ENCODE peak calls at places on chromosomes 4 and X, in nine cellular contexts. G is SK-N-SH, Z is AG09309, E is GM12865, X is upper lobe of left lung, T is body of pancreas, U is cardiac fibroblast, P is progenitor cell of endocrine pancreas, V is cardiac muscle cell. O is an unnamed sample.

GRCh38 chrX:3393581-3394111 is 47.2 kb upstream of the MXRA5 start:
- DNase-seq in Z (peak), U (no peak), V (peak), P (no peak), X (no peak), E (no peak), T (no peak), G (no peak), O (no peak)

GRCh38 chrX:129659861-129660260 is 5.1 kb upstream of the APLN start:
- DNase-seq in V (no peak), E (no peak), G (no peak), U (no peak), T (no peak), P (no peak), X (no peak), Z (no peak), O (no peak)

GRCh38 chrX:50920132-50920531 is 9.6 kb downstream of the BMP15 start:
- DNase-seq in U (peak), Z (no peak), X (no peak), T (no peak), P (no peak), V (peak), E (no peak), G (no peak), O (no peak)

GRCh38 chrX:12896935-12897334 is 9.5 kb upstream of the TLR8 start:
- DNase-seq in E (no peak), U (no peak), X (no peak), P (no peak), G (no peak), Z (no peak), V (no peak), T (no peak), O (no peak)

GRCh38 chr4:6527683-6528595 is 47.0 kb upstream of the MAN2B2 start:
- DNase-seq in V (no peak), G (no peak), E (no peak), P (no peak), X (no peak), Z (no peak), T (no peak), U (no peak), O (no peak)

GRCh38 chrX:74923942-74924448 is 1.3 kb downstream of the NEXMIF start:
- DNase-seq in E (peak), X (no peak), G (peak), V (peak), Z (no peak), U (no peak), P (no peak), T (peak), O (no peak)

GRCh38 chrX:13463608-13464007 is 105.8 kb upstream of the EGFL6 start:
- DNase-seq in V (peak), T (peak), G (no peak), U (peak), Z (peak), E (no peak), P (no peak), X (peak), O (no peak)

GRCh38 chrX:74519870-74520269 is 94.6 kb downstream of the RLIM start:
- DNase-seq in T (no peak), X (no peak), Z (no peak), V (no peak), P (no peak), G (no peak), E (no peak), U (no peak), O (no peak)

GRCh38 chr4:72767903-72768817 is 199.1 kb upstream of the ADAMTS3 start:
- DNase-seq in G (peak), T (no peak), Z (peak), X (no peak), E (no peak), P (no peak), U (peak), V (peak), O (no peak)

GRCh38 chrX:139077303-139078131 is 366.0 kb upstream of the FGF13 start:
- DNase-seq in X (no peak), P (no peak), G (no peak), U (peak), V (no peak), E (no peak), T (no peak), Z (peak), O (no peak)

GRCh38 chrX:119251381-119251780 is 15.3 kb downstream of the PGRMC1 start:
- DNase-seq in X (no peak), G (no peak), E (no peak), Z (no peak), V (no peak), P (no peak), U (no peak), T (no peak), O (no peak)

GRCh38 chrX:39736219-39737211 is 361.2 kb downstream of the BCOR start:
- DNase-seq in X (peak), U (peak), P (no peak), T (peak), E (peak), G (peak), V (peak), Z (peak), O (no peak)

GRCh38 chrX:84729809-84730208 is 227.6 kb upstream of the HDX start:
- DNase-seq in U (peak), E (peak), V (peak), T (peak), Z (peak), X (no peak), G (peak), P (no peak), O (no peak)

GRCh38 chr4:7425591-7426468 is 8.9 kb downstream of the PSAPL1 start:
- DNase-seq in G (peak), T (no peak), V (no peak), U (no peak), E (no peak), X (peak), Z (no peak), P (no peak), O (peak)

GRCh38 chr4:56979674-56980073 is 978 bp downstream of the POLR2B start:
- DNase-seq in T (peak), G (no peak), U (peak), V (peak), X (peak), P (no peak), E (peak), Z (no peak), O (peak)

GRCh38 chr4:15920723-15921591 is 17.6 kb downstream of the FGFBP1 start:
- DNase-seq in P (no peak), X (peak), G (no peak), V (peak), T (peak), Z (peak), E (no peak), U (peak), O (no peak)

GRCh38 chr4:94181815-94182214 is 25.9 kb upstream of the SMARCAD1 start:
- DNase-seq in G (no peak), Z (no peak), P (no peak), E (no peak), T (no peak), V (no peak), X (no peak), U (no peak), O (no peak)

DNA sequence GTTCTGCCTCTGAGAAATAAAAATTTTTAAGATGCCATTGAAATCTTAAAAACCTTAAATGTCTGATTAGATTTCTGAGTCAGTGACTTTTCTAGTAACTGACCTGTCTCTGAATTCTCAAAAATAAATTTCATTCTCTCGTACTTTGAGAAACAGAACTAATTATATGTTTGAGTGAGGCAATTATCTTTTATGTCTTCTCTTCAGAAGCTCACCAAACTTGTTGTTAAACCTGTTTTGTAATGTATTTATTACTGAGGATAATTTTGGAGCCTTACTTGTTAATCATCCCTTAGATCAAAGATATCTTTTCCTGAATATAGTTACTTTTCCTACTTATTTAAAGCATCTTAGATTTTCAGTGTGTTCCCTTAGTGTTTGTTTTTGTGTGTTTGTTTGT is 64.5 kb upstream of the MMAA start:
- DNase-seq in G (no peak), Z (no peak), T (no peak), V (no peak), E (no peak), X (no peak), U (no peak), P (no peak), O (no peak)
- TF ChIP-seq CTCF in G (no peak), Z (no peak), T (no peak), V (no peak), E (no peak), X (no peak), U (no peak), P (no peak), O (no peak)

GRCh38 chr4:60759518-60760245 is 440.4 kb upstream of the ADGRL3 start:
- DNase-seq in E (no peak), T (no peak), Z (no peak), P (no peak), V (no peak), G (no peak), X (no peak), U (no peak), O (no peak)
- TF ChIP-seq CTCF in E (no peak), T (no peak), Z (no peak), P (peak), V (peak), G (peak), X (no peak), U (peak), O (no peak)

DNA sequence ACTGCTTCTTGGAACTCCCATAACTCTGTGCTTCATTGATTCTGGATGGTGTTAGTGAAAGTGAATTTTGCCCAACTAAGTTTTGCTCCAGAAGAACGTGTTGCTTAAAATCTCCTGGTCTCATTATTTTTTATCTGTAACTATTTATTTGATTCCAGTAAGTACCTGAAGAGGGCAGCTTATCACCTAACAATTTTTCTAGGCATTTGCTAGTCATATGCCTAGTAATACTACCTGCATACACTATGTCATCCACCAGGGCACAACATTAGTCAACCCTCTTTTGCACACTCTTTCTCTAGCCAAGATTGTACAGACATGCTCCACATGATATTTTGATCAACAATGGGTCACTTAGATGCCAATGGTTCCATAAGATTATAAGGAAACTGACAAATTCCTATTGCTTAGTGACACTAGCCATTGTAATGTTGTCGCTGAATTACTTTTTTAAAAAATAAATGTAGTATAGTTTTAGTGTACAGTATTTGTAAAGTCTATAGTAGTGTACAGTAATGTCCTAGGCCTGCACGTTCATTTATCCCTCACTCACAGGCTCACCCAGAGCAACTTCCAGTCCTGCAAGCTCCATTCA is 499.9 kb upstream of the AADAT start:
- DNase-seq in X (no peak), P (no peak), E (peak), V (no peak), Z (no peak), U (peak), T (no peak), G (peak), O (no peak)
- TF ChIP-seq CTCF in X (no peak), P (peak), E (peak), V (no peak), Z (no peak), U (peak), T (peak), G (peak), O (no peak)

GRCh38 chrX:53047228-53047627 is 1.4 kb upstream of the GPR173 start:
- DNase-seq in U (peak), T (no peak), G (peak), P (no peak), Z (no peak), V (no peak), X (no peak), E (no peak), O (no peak)
- TF ChIP-seq CTCF in U (peak), T (no peak), G (peak), P (peak), Z (peak), V (peak), X (no peak), E (no peak), O (no peak)

GRCh38 chr4:85658766-85659439 is 184.0 kb downstream of the ARHGAP24 start:
- DNase-seq in E (no peak), G (no peak), P (no peak), X (no peak), T (no peak), V (peak), Z (no peak), U (peak), O (no peak)

GRCh38 chr4:85659626-85660213 is 184.8 kb downstream of the ARHGAP24 start:
- DNase-seq in P (no peak), T (no peak), G (no peak), V (no peak), X (no peak), Z (no peak), E (no peak), U (no peak), O (no peak)

DNA sequence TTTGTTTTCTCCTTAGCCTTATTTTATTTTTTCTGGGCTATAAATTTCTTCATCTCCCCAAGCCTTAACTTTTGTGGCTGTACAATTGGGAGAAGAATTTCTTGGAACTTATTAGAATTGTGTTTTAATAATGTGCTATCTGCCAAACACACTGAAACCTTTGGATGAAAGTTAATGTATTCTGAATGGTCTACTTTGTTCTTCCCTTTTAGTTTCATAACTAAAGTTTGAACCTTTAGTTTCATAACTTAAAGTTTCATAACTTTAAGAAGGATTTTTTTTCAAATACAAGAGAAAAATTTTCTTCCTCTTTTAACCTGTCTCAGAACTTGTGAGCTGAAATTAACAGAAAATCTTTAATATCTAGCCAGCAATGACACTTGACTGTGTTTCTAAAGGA is 182.2 kb downstream of the ARHGAP24 start:
- DNase-seq in X (no peak), E (no peak), T (no peak), P (no peak), Z (no peak), G (no peak), V (no peak), U (no peak), O (no peak)
- TF ChIP-seq CTCF in X (no peak), E (no peak), T (no peak), P (no peak), Z (no peak), G (no peak), V (no peak), U (no peak), O (no peak)

GRCh38 chr4:40736910-40737309 is 12.8 kb upstream of the NSUN7 start:
- DNase-seq in X (no peak), E (peak), U (peak), P (no peak), G (peak), Z (peak), T (no peak), V (peak), O (no peak)
- TF ChIP-seq CTCF in X (peak), E (peak), U (peak), P (peak), G (peak), Z (peak), T (peak), V (peak), O (no peak)

DNA sequence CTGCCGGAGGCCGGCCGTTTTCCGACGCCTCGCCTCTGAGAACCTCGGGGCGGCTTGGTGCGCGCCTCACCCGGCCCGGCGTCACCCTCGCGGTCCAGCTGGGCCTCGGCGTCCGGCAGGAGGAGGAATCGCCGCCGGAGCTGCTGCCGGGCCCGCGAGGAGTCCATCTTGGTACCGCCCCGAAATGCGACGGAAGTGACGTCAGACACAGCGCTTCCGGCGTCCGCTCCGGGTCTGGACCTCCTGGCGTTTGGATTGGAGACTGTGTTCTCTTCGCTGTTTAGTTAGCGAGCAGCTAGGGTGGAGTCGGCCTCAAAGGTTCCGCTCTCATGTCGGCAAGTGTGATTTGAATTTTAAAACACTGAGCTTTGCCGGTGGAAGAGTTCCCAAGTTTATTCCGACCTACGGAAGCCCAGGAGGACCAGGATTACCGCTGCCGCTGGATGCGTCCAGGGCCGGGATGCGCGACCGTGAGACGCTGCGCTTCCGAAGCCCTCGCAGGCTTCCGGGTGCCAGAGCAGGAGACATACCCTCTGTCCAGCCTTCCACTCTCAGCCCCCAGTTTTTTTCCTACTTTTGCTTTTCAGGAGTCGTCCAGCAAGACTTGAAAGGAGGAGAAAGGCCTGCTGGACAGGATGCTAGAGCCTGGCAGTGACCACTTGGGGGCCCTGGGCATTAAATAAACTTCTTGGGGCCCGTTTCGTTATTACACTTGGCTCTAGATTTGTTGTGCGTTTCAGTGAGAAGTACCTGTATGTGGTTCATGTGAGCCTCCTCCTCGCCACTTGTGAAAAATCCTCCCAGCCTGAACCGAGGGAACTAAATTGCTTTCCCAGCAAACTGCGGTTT is at the start of gene TMEM128:
- DNase-seq in E (peak), Z (peak), G (peak), U (peak), X (peak), P (peak), V (peak), T (peak), O (peak)
- TF ChIP-seq CTCF in E (no peak), Z (peak), G (peak), U (peak), X (peak), P (peak), V (peak), T (peak), O (peak)

GRCh38 chrX:53294024-53294648 is 12.8 kb upstream of the IQSEC2 start:
- DNase-seq in V (peak), X (no peak), U (no peak), G (no peak), E (no peak), T (no peak), Z (no peak), P (no peak), O (no peak)
- TF ChIP-seq CTCF in V (peak), X (no peak), U (no peak), G (peak), E (no peak), T (no peak), Z (peak), P (no peak), O (no peak)